ENCODE peak calls at places on chromosomes 11 and 22, in four cellular contexts. O is mammary epithelial cell, Y is endothelial cell of umbilical vein, L is H9. W is an unnamed sample.

GRCh38 chr11:45553401-45553936 is 112.0 kb downstream of the CHST1 start:
- DNase-seq in O (no peak), Y (no peak), L (no peak), W (no peak)

GRCh38 chr11:33375688-33376311 is 118.6 kb downstream of the HIPK3 start:
- DNase-seq in O (peak; percentile 51), Y (peak; percentile 13), L (peak; percentile 41), W (peak; percentile 35)

GRCh38 chr11:120239713-120240640 is at the start of gene POU2F3:
- DNase-seq in O (no peak), Y (no peak), L (peak; percentile 65), W (peak; percentile 62)

GRCh38 chr11:71977743-71978418 is 20.8 kb upstream of the IL18BP start:
- DNase-seq in O (peak; percentile 33), Y (peak; percentile 67), L (no peak), W (peak; percentile 52)

GRCh38 chr11:100930185-100930778 is 199.3 kb downstream of the PGR start:
- DNase-seq in O (peak; percentile 50), Y (peak; percentile 64), L (no peak), W (peak; percentile 76)

GRCh38 chr11:86152006-86152862 is 83.3 kb upstream of the PICALM start:
- DNase-seq in O (peak; percentile 98), Y (peak; percentile 65), L (no peak), W (no peak)

GRCh38 chr11:96474263-96474662 is 84.5 kb downstream of the JRKL start:
- DNase-seq in O (peak; percentile 49), Y (no peak), L (no peak), W (no peak)

GRCh38 chr11:64971421-64972233 is at the start of gene MAJIN:
- DNase-seq in O (no peak), Y (peak; percentile 90), L (peak; percentile 91), W (peak; percentile 39)

GRCh38 chr11:71384561-71384960 is 63.6 kb downstream of the DHCR7 start:
- DNase-seq in O (no peak), Y (no peak), L (no peak), W (no peak)

GRCh38 chr11:78469905-78470304 is 52.3 kb upstream of the GAB2 start:
- DNase-seq in O (no peak), Y (peak; percentile 60), L (no peak), W (no peak)

GRCh38 chr22:30870451-30871345 is 97.9 kb downstream of the MORC2 start:
- DNase-seq in O (no peak), Y (no peak), L (peak; percentile 20), W (no peak)

GRCh38 chr11:16613401-16614381 is 124.8 kb upstream of the C11orf58 start:
- DNase-seq in O (peak; percentile 72), Y (peak; percentile 71), L (peak; percentile 94), W (peak; percentile 95)

GRCh38 chr11:59186130-59186594 is 14.2 kb downstream of the DTX4 start:
- DNase-seq in O (peak; percentile 11), Y (peak; percentile 3), L (peak; percentile 68), W (peak; percentile 85)

GRCh38 chr22:42803454-42803853 is 53.6 kb downstream of the ARFGAP3 start:
- DNase-seq in O (no peak), Y (no peak), L (peak; percentile 16), W (no peak)

GRCh38 chr22:48071828-48072227 is 1309.4 kb downstream of the TBC1D22A start:
- DNase-seq in O (no peak), Y (no peak), L (no peak), W (no peak)

GRCh38 chr22:22408731-22409696 is 99.5 kb downstream of the ZNF280B start:
- DNase-seq in O (peak; percentile 5), Y (no peak), L (peak; percentile 57), W (peak; percentile 63)

GRCh38 chr11:14444441-14445189 is 55.0 kb downstream of the COPB1 start:
- DNase-seq in O (no peak), Y (no peak), L (no peak), W (no peak)

GRCh38 chr11:121575250-121575962 is 122.6 kb upstream of the SORL1-AS1 start:
- DNase-seq in O (no peak), Y (no peak), L (no peak), W (no peak)

GRCh38 chr11:119902656-119903181 is 173.7 kb upstream of the NECTIN1 start:
- DNase-seq in O (no peak), Y (no peak), L (no peak), W (no peak)

GRCh38 chr22:23220485-23221350 is 40.4 kb downstream of the BCR start:
- DNase-seq in O (peak; percentile 49), Y (peak; percentile 68), L (no peak), W (no peak)

GRCh38 chr11:84103096-84103495 is 816.9 kb upstream of the CCDC90B start:
- DNase-seq in O (no peak), Y (no peak), L (no peak), W (no peak)

GRCh38 chr11:27839226-27839913 is 139.1 kb upstream of the BDNF start:
- DNase-seq in O (no peak), Y (peak; percentile 29), L (no peak), W (no peak)

GRCh38 chr11:67354314-67355022 is 1.1 kb upstream of the POLD4 start:
- DNase-seq in O (peak; percentile 93), Y (peak; percentile 93), L (peak; percentile 48), W (peak; percentile 93)

GRCh38 chr22:38257170-38257569 is 15.6 kb downstream of the TMEM184B start:
- DNase-seq in O (no peak), Y (peak; percentile 72), L (no peak), W (no peak)

GRCh38 chr11:101127348-101127698 is 2.3 kb downstream of the PGR start:
- DNase-seq in O (peak; percentile 13), Y (no peak), L (peak; percentile 50), W (peak; percentile 28)

GRCh38 chr11:1921576-1922141 is 2.2 kb downstream of the TNNT3 start:
- DNase-seq in O (no peak), Y (no peak), L (no peak), W (no peak)

GRCh38 chr11:11243790-11244469 is 109.1 kb downstream of the CSNK2A3 start:
- DNase-seq in O (peak; percentile 30), Y (peak; percentile 34), L (peak; percentile 72), W (peak; percentile 65)

GRCh38 chr22:25057013-25057881 is 104.7 kb downstream of the KIAA1671 start:
- DNase-seq in O (peak; percentile 30), Y (peak; percentile 63), L (peak; percentile 90), W (peak; percentile 77)

GRCh38 chr11:103618532-103618931 is 417.9 kb upstream of the DDI1 start:
- DNase-seq in O (no peak), Y (no peak), L (no peak), W (no peak)

GRCh38 chr22:38681784-38682335 is at the start of gene TOMM22:
- DNase-seq in O (peak; percentile 85), Y (peak; percentile 88), L (peak; percentile 90), W (peak; percentile 95)

GRCh38 chr11:96215826-96216225 is 127.2 kb downstream of the MAML2 start:
- DNase-seq in O (no peak), Y (peak; percentile 15), L (no peak), W (no peak)

GRCh38 chr11:43577566-43578264 is 102.8 kb upstream of the HSD17B12 start:
- DNase-seq in O (no peak), Y (no peak), L (no peak), W (no peak)

GRCh38 chr22:38704568-38705234 is 1.0 kb upstream of the GTPBP1 start:
- DNase-seq in O (peak; percentile 23), Y (peak; percentile 16), L (no peak), W (no peak)

GRCh38 chr11:100808904-100809491 is 121.9 kb downstream of the ARHGAP42 start:
- DNase-seq in O (peak; percentile 37), Y (peak; percentile 59), L (no peak), W (peak; percentile 23)

GRCh38 chr11:47348859-47349258 is 3.6 kb downstream of the MYBPC3 start:
- DNase-seq in O (no peak), Y (no peak), L (no peak), W (no peak)
- TF ChIP-seq CTCF in O (peak; percentile 20), Y (no peak), L (peak; percentile 43), W (peak; percentile 39)

GRCh38 chr11:47532597-47533213 is 20.2 kb downstream of the CELF1 start:
- DNase-seq in O (no peak), Y (no peak), L (no peak), W (no peak)

GRCh38 chr11:47523491-47524199 is 29.3 kb downstream of the CELF1 start:
- DNase-seq in O (peak; percentile 84), Y (peak; percentile 93), L (no peak), W (peak; percentile 71)

GRCh38 chr11:47524200-47524874 is 28.6 kb downstream of the CELF1 start:
- DNase-seq in O (peak; percentile 44), Y (peak; percentile 47), L (peak; percentile 24), W (peak; percentile 23)

GRCh38 chr11:47527186-47527585 is 25.7 kb downstream of the CELF1 start:
- DNase-seq in O (no peak), Y (no peak), L (peak; percentile 11), W (no peak)
- H4K20me1 ChIP-seq in O (peaks cover 8% of the 10 kb centered on the region), Y (peaks cover 7% of the 10 kb centered on the region), L (peaks cover 2% of the 10 kb centered on the region), W (peaks cover 99% of the 10 kb centered on the region)

DNA sequence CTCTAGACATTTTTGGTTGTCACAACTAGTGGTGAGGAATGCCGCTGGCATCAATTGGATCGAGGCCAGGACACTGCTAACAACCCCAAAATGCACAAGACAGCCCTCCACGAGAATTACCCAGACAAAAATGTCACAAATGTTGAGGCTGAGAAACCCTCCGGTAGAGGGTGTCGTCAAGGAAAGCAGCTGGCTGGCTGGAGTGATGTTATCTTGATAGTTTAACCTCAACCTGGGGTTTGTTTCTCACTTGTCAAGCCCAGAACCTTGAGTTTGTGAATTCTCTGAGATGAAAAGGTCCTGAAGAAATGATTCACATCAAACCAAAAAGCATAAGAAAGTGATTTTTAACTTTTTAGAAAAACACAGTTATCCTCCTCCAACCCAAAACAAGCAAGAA is 21.1 kb upstream of the TMPRSS13 start:
- DNase-seq in O (no peak), Y (no peak), L (no peak), W (no peak)
- TF ChIP-seq CTCF in O (peak; percentile 47), Y (no peak), L (no peak), W (peak; percentile 42)

GRCh38 chr11:82185925-82186324 is 547.7 kb downstream of the FAM181B start:
- DNase-seq in O (no peak), Y (no peak), L (no peak), W (no peak)

DNA sequence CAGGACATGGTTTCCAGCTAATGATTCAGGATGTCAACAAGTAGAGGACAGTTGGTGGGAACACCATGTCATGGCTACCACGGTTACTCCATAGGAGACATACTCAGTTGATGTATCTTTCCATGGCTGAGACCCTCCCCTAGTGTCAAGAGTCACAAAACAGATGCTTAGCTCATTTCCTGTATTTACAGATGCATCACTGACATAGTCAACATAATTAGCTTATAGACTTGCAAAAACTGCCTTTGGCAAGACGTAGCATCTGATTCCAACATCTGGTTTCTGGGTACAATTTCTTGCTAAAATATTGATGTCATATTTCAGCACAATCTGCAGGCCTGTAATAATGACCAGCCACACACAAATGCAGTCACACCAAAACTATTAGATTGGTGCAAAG is 550.3 kb downstream of the FAM181B start:
- DNase-seq in O (no peak), Y (no peak), L (no peak), W (no peak)
- H4K20me1 ChIP-seq in O (no peaks in the 10 kb centered on the region), Y (no peaks in the 10 kb centered on the region), L (no peaks in the 10 kb centered on the region), W (no peaks in the 10 kb centered on the region)

GRCh38 chr11:124633355-124633754 is 10.7 kb downstream of the TBRG1 start:
- DNase-seq in O (no peak), Y (peak; percentile 26), L (no peak), W (no peak)
- TF ChIP-seq CTCF in O (peak; percentile 34), Y (peak; percentile 26), L (peak; percentile 44), W (peak; percentile 27)